ENCODE peak calls at places on chromosome 21, in five cellular contexts. A is glutamatergic neuron; V is AG04450; I is A549; K is stimulated activated CD4-positive, alpha-beta T cell treated with anti-CD3 and anti-CD28 coated beads, Interleukin-4, amount 100 ng/mL, for 4 hours. O is an unnamed sample.

GRCh38 chr21:45994086-45994661 is 12.6 kb downstream of the COL6A1 start:
- DNase-seq in I (no peak), V (no peak), K (no peak), A (peak; percentile 13), O (no peak)

GRCh38 chr21:35190201-35190701 is 141.1 kb upstream of the RUNX1 start:
- DNase-seq in I (peak; percentile 25), V (no peak), A (no peak), K (no peak), O (no peak)

GRCh38 chr21:25464275-25464674 is 143.0 kb downstream of the MRPL39 start:
- DNase-seq in V (no peak), A (no peak), K (peak; percentile 31), I (no peak), O (no peak)

GRCh38 chr21:46229133-46229922 is 754 bp upstream of the LSS start:
- DNase-seq in I (no peak), K (no peak), A (peak; percentile 68), V (no peak), O (peak; percentile 83)

GRCh38 chr21:46354518-46354917 is 30.6 kb downstream of the PCNT start:
- DNase-seq in A (no peak), V (no peak), K (no peak), I (no peak), O (no peak)

GRCh38 chr21:32298658-32299081 is at the start of gene MRAP:
- DNase-seq in A (no peak), I (no peak), K (no peak), V (no peak), O (no peak)

GRCh38 chr21:38383411-38384245 is 114.6 kb downstream of the ERG start:
- DNase-seq in A (no peak), K (no peak), V (no peak), I (no peak), O (no peak)

GRCh38 chr21:34973685-34974084 is 75.4 kb downstream of the RUNX1 start:
- DNase-seq in I (no peak), K (no peak), V (no peak), A (no peak), O (no peak)

GRCh38 chr21:37914211-37914900 is 1.9 kb downstream of the KCNJ6 start:
- DNase-seq in I (no peak), K (no peak), A (peak; percentile 28), V (no peak), O (peak; percentile 94)

GRCh38 chr21:25094695-25095094 is 512.6 kb downstream of the MRPL39 start:
- DNase-seq in K (no peak), I (no peak), V (no peak), A (no peak), O (no peak)

GRCh38 chr21:34813266-34813886 is 144.6 kb downstream of the CLIC6 start:
- DNase-seq in A (no peak), I (peak; percentile 60), V (peak; percentile 48), K (no peak), O (no peak)

GRCh38 chr21:34221331-34222030 is 142.3 kb upstream of the KCNE2 start:
- DNase-seq in I (no peak), V (no peak), K (no peak), A (no peak), O (no peak)

GRCh38 chr21:38938343-38938742 is 132.6 kb downstream of the ETS2 start:
- DNase-seq in A (no peak), V (no peak), K (no peak), I (no peak), O (peak; percentile 74)

GRCh38 chr21:38333290-38334272 is 76.8 kb downstream of the KCNJ15 start:
- DNase-seq in K (no peak), A (no peak), V (no peak), I (no peak), O (no peak)

GRCh38 chr21:42316891-42317290 is 1.7 kb upstream of the TFF3 start:
- DNase-seq in K (no peak), V (no peak), A (no peak), I (no peak), O (no peak)

GRCh38 chr21:46559291-46559983 is 45.4 kb downstream of the S100B start:
- DNase-seq in V (no peak), A (no peak), I (no peak), K (peak; percentile 55), O (peak; percentile 67)

GRCh38 chr21:45332981-45333582 is 45.4 kb upstream of the POFUT2 start:
- DNase-seq in I (no peak), A (no peak), K (no peak), V (no peak), O (no peak)

GRCh38 chr21:31520506-31521163 is 138.9 kb upstream of the SOD1 start:
- DNase-seq in V (peak; percentile 2), K (no peak), A (no peak), I (no peak), O (peak; percentile 87)

GRCh38 chr21:17351766-17352165 is 161.1 kb upstream of the CXADR start:
- DNase-seq in A (no peak), I (no peak), V (no peak), K (no peak), O (no peak)

GRCh38 chr21:28833181-28833580 is 159.5 kb downstream of the LTN1 start:
- DNase-seq in A (no peak), K (no peak), V (no peak), I (no peak), O (no peak)